ENCODE peak calls at places on chromosomes 11 and 22, in four cellular contexts. E is neural crest cell; P is activated CD8-positive, alpha-beta T cell treated with anti-CD3 and anti-CD28 coated beads for 36 hours; G is body of pancreas. A is an unnamed sample.

GRCh38 chr22:20549232-20549841 is 41.9 kb downstream of the MED15 start:
- DNase-seq in P (peak), E (no peak), G (no peak), A (no peak)

GRCh38 chr22:21866821-21867527 is 471 bp downstream of the MAPK1 start:
- DNase-seq in G (peak), E (peak), P (peak), A (no peak)

GRCh38 chr11:76770642-76771445 is 12.3 kb upstream of the TSKU start:
- DNase-seq in G (no peak), E (no peak), P (no peak), A (no peak)

GRCh38 chr11:33869511-33870422 is 22.1 kb downstream of the LMO2 start:
- DNase-seq in G (peak), E (peak), P (peak), A (peak)

GRCh38 chr11:11706022-11706421 is 84.2 kb upstream of the GALNT18 start:
- DNase-seq in P (no peak), E (no peak), G (no peak), A (no peak)

GRCh38 chr11:72225411-72225951 is 914 bp downstream of the INPPL1 start:
- DNase-seq in P (peak), E (no peak), G (no peak), A (peak)

GRCh38 chr22:34885852-34886251 is 180.1 kb upstream of the ISX start:
- DNase-seq in P (no peak), G (no peak), E (no peak), A (no peak)

GRCh38 chr22:31579835-31580242 is 82.2 kb downstream of the PISD start:
- DNase-seq in G (no peak), E (no peak), P (no peak), A (no peak)

GRCh38 chr11:13761712-13762111 is 93.2 kb downstream of the FAR1 start:
- DNase-seq in E (no peak), P (no peak), G (no peak), A (no peak)

GRCh38 chr11:2420502-2421225 is 20.1 kb downstream of the TSSC4 start:
- DNase-seq in G (peak), P (peak), E (peak), A (peak)

GRCh38 chr22:50601669-50602337 is 1.2 kb downstream of the MAPK8IP2 start:
- DNase-seq in P (no peak), E (no peak), G (no peak), A (peak)

GRCh38 chr11:134646561-134646960 is 234.5 kb upstream of the B3GAT1 start:
- DNase-seq in E (no peak), P (no peak), G (no peak), A (no peak)

GRCh38 chr11:63937713-63938480 is 905 bp upstream of the NAA40 start:
- DNase-seq in P (peak), E (no peak), G (peak), A (peak)

GRCh38 chr11:79076526-79077115 is 364.2 kb downstream of the TENM4 start:
- DNase-seq in G (peak), P (peak), E (peak), A (no peak)

GRCh38 chr22:38266120-38266519 is 6.7 kb downstream of the TMEM184B start:
- DNase-seq in G (no peak), E (no peak), P (no peak), A (no peak)

GRCh38 chr22:45268167-45268957 is 16.4 kb upstream of the UPK3A start:
- DNase-seq in G (peak), P (no peak), E (peak), A (no peak)

GRCh38 chr22:49850021-49850911 is 3.4 kb upstream of the ZBED4 start:
- DNase-seq in E (no peak), G (no peak), P (no peak), A (no peak)

GRCh38 chr11:60948251-60948650 is 3.7 kb downstream of the SLC15A3 start:
- DNase-seq in G (no peak), E (no peak), P (no peak), A (no peak)

GRCh38 chr22:24418786-24419479 is 8.5 kb upstream of the ADORA2A start:
- DNase-seq in P (no peak), E (no peak), G (no peak), A (no peak)

GRCh38 chr22:37561209-37562048 is 1.1 kb downstream of the CDC42EP1 start:
- DNase-seq in P (peak), G (peak), E (peak), A (peak)

GRCh38 chr22:46109474-46110003 is 40.8 kb upstream of the PPARA start:
- DNase-seq in E (no peak), G (no peak), P (no peak), A (no peak)

GRCh38 chr11:79040348-79040747 is 400.5 kb downstream of the TENM4 start:
- DNase-seq in E (no peak), P (no peak), G (no peak), A (no peak)

GRCh38 chr11:82680252-82680651 is 53.4 kb downstream of the FAM181B start:
- DNase-seq in G (no peak), P (no peak), E (no peak), A (no peak)

GRCh38 chr11:69018924-69019323 is 5.9 kb upstream of the MRGPRF start:
- DNase-seq in P (no peak), E (no peak), G (no peak), A (no peak)

GRCh38 chr11:69520186-69520585 is 38.7 kb downstream of the LINC01488 start:
- DNase-seq in G (no peak), E (no peak), P (no peak), A (no peak)

GRCh38 chr11:68216171-68216938 is 3.3 kb upstream of the KMT5B start:
- DNase-seq in G (peak), P (no peak), E (no peak), A (no peak)

GRCh38 chr11:114304065-114304464 is 7.9 kb downstream of the NNMT start:
- DNase-seq in G (no peak), E (no peak), P (no peak), A (no peak)

GRCh38 chr11:28123151-28123571 is 15.0 kb downstream of the METTL15 start:
- DNase-seq in E (no peak), G (no peak), P (no peak), A (no peak)

GRCh38 chr22:46454910-46455269 is 82.5 kb downstream of the CELSR1 start:
- DNase-seq in E (no peak), P (no peak), G (no peak), A (no peak)

GRCh38 chr22:28882545-28882877 is 861 bp upstream of the ZNRF3 start:
- DNase-seq in P (peak), G (no peak), E (no peak), A (no peak)

GRCh38 chr11:68973219-68973618 is 7.6 kb downstream of the MRGPRD start:
- DNase-seq in G (no peak), P (no peak), E (no peak), A (no peak)

GRCh38 chr22:49979587-49980264 is 19.2 kb downstream of the PIM3 start:
- DNase-seq in G (peak), E (no peak), P (peak), A (no peak)

GRCh38 chr11:132158091-132158490 is 787.7 kb downstream of the NTM start:
- DNase-seq in G (no peak), E (no peak), P (peak), A (no peak)

GRCh38 chr11:106087815-106088435 is 10.5 kb downstream of the AASDHPPT start:
- DNase-seq in E (peak), G (peak), P (peak), A (no peak)

GRCh38 chr11:86636275-86636674 is 36.1 kb downstream of the ME3 start:
- DNase-seq in P (no peak), E (no peak), G (no peak), A (no peak)

GRCh38 chr11:450809-451451 is 851 bp downstream of the PTDSS2 start:
- DNase-seq in P (peak), G (peak), E (peak), A (peak)
- TF ChIP-seq CTCF in P (no peak), G (peak), E (peak), A (peak)

GRCh38 chr11:112087212-112087611 is 539 bp downstream of the SDHD start:
- DNase-seq in E (no peak), P (peak), G (no peak), A (no peak)

GRCh38 chr11:112082729-112083128 is 3.8 kb downstream of the TIMM8B start:
- DNase-seq in P (peak), G (no peak), E (no peak), A (no peak)

GRCh38 chr11:112085822-112086421 is 634 bp downstream of the TIMM8B start:
- DNase-seq in G (peak), P (peak), E (no peak), A (peak)

GRCh38 chr11:112086422-112087191 is at the start of the genes SDHD and TIMM8B:
- DNase-seq in E (peak), G (peak), P (peak), A (peak)
- TF ChIP-seq CTCF in E (peak), G (peak), P (no peak), A (no peak)

DNA sequence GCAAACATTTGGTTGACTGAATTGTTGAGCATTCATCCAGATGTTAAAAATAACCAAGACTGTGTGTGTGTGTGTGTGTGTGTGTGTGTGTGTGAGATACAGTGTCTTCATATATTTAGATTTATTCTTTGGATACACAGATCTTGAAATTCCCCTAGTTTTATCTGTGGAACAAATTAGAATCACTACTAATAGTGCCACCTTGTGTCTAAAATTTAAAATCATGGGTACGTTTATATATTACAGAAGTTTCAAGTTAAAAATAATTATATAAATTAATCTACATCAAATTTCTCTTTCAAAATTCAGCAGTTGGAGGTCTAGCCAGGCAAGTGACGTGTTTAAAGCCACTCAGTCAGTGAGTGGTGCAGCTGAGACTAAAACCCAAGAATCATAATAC is 1566.2 kb upstream of the TENM4 start:
- DNase-seq in G (no peak), P (no peak), E (no peak), A (no peak)
- TF ChIP-seq CTCF in G (no peak), P (no peak), E (peak), A (peak)

DNA sequence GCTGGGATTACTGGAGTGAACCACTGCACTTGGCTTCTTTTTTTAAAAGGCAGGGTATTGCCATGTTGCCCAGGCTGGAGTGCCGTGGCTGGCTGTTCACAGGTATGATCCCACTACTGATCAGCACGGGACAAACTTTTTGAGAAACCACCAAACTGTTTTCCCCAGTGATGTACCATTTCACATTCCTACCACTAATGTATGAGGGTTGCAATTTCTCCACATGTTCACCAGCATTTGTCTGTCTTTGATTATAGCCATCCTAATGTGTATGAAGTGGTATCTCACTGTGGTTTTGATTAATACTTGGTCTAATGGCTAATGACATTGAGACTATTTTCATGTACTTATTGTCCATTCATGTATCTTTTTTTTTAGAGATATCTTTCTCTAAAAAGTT is 41.5 kb upstream of the EP300 start:
- DNase-seq in E (no peak), P (no peak), G (no peak), A (no peak)
- TF ChIP-seq CTCF in E (peak), P (no peak), G (no peak), A (no peak)

GRCh38 chr11:4511846-4512245 is 29.4 kb downstream of the OR52K1 start:
- DNase-seq in G (no peak), E (no peak), P (no peak), A (no peak)
- TF ChIP-seq CTCF in G (no peak), E (no peak), P (no peak), A (no peak)

GRCh38 chr11:66344550-66345315 is at the start of gene BRMS1:
- DNase-seq in P (peak), E (peak), G (peak), A (peak)
- TF ChIP-seq CTCF in P (peak), E (peak), G (peak), A (no peak)

GRCh38 chr11:42410251-42410956 is 901.4 kb upstream of the API5 start:
- DNase-seq in G (no peak), E (no peak), P (no peak), A (no peak)

DNA sequence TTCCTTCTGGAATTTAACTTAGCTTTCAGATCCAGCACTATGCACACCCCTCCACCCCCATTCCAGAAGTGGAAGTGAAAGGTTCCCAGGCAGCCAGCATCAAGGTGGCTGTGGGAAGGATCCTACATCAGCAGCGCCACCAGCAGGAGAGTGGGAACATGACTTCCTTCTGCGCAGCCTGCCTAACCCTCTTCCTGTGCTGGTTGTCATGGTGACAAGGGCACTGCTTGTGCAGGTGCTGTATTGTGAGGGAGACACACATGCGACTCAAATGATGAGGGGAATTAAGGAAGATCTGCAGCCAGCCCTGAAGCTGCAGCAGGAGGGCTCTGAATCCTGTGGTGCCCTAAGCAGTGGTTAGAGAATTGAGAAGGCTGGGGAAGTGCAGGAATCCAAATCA is 904.4 kb upstream of the API5 start:
- DNase-seq in G (no peak), E (peak), P (no peak), A (no peak)
- TF ChIP-seq CTCF in G (no peak), E (peak), P (no peak), A (peak)

GRCh38 chr11:9200471-9200870 is 64.7 kb downstream of the DENND5A start:
- DNase-seq in G (no peak), P (no peak), E (no peak), A (no peak)

GRCh38 chr11:9206496-9206895 is 58.7 kb downstream of the DENND5A start:
- DNase-seq in G (no peak), E (no peak), P (no peak), A (no peak)

GRCh38 chr11:9205596-9205995 is 59.6 kb downstream of the DENND5A start:
- DNase-seq in P (no peak), G (no peak), E (no peak), A (no peak)

GRCh38 chr11:9201372-9202162 is 63.6 kb downstream of the DENND5A start:
- DNase-seq in G (no peak), E (no peak), P (no peak), A (no peak)

DNA sequence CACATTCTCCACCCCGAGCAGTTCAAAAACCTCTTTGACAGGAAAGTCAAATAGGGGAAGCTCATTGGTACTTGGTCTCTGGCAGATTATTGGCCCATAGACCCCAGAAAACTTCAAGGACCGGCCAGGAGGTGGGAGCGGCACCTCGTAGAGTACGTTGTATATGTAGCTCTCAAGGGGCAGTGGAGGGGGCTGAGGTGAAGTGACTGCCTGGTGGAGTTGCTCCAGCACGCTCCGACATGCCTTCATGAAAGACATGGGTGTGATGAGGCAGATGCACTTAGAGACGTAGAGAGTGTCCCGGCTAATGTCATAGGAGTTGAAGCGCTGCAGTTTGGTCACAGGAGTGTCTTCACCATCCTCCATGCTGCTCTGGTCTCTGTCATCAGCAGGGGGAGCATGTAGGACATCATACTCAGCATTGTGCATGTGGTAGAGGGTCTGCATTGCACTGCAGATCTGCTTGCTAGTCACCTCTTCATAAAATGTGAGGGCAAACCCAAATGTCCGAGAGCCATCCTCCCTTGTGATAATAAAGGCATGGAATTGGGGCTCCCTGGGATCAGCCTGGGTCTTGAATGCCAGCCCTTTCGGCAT is 61.3 kb downstream of the DENND5A start:
- DNase-seq in P (peak), G (no peak), E (no peak), A (no peak)
- TF ChIP-seq CTCF in P (peak), G (no peak), E (no peak), A (peak)

DNA sequence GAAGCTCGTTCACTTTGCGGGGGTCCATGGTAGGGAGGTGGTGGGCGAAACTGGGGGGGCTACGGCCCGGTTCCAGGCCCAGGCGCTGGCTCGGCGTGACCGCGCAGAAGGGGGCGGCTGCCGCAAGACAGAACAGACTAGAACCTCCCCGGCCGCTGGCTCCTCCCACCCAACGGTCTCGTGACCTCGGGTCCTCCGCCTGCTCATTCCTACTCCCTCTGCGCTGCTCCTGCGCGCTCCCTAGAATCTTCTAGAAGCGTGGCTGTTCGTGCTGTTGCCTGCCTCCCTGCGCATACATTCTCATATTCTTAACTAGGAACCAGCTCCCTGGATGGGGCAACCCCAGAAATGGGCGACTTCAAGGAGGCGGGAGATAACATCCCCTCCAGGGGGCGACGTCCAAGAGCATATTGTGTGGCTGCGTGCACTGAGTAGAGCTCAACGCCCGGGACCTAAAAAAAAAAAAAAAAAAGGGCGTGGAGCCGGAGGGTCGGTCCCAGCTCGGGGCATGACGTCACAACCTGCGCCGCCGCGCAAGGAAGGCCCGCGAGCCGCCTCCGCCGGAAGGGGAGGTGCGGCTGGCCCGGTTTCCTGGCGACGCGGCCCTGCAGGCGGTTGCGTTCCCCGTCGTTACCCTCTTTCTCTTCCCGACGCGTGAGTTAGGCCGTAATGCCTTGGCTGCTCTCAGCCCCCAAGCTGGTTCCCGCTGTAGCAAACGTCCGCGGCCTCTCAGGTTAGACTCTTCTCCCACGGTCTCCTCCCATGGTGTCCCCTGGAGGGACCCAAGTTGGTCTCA is at the start of the genes ST13 and XPNPEP3:
- DNase-seq in G (peak), P (peak), E (peak), A (peak)
- TF ChIP-seq CTCF in G (peak), P (peak), E (peak), A (peak)

A was measured in GM13977.